ENCODE peak calls at places on chromosomes 7 and 10, in seven cellular contexts. N, H, E, M, U, G and X are unnamed samples.

GRCh38 chr7:4202154-4202553 is 479.9 kb upstream of the FOXK1 start:
- DNase-seq in N (no peak), U (no peak), H (no peak), M (no peak), E (no peak), G (no peak), X (no peak)

GRCh38 chr10:77405771-77406241 is 231.8 kb downstream of the KCNMA1 start:
- DNase-seq in G (no peak), N (no peak), U (no peak), M (no peak), E (no peak), H (peak), X (no peak)

GRCh38 chr7:55185941-55186609 is 167.3 kb downstream of the EGFR start:
- DNase-seq in E (no peak), N (no peak), H (no peak), M (peak), G (no peak), U (no peak), X (no peak)

GRCh38 chr10:103350175-103350521 is 792 bp downstream of the PCGF6 start:
- DNase-seq in G (no peak), H (no peak), N (no peak), M (no peak), E (no peak), U (no peak), X (no peak)

GRCh38 chr10:77582710-77583115 is 54.9 kb downstream of the KCNMA1 start:
- DNase-seq in E (no peak), U (no peak), N (no peak), M (no peak), H (no peak), G (no peak), X (no peak)

GRCh38 chr10:6072215-6072941 is 10.2 kb upstream of the IL2RA start:
- DNase-seq in U (no peak), E (no peak), M (no peak), H (no peak), N (no peak), G (no peak), X (peak)

GRCh38 chr10:29411666-29412335 is 122.9 kb downstream of the LYZL1 start:
- DNase-seq in G (no peak), M (no peak), H (no peak), E (no peak), U (no peak), N (no peak), X (no peak)

GRCh38 chr10:124180947-124181549 is 87.7 kb upstream of the CHST15 start:
- DNase-seq in M (peak), G (no peak), E (peak), H (no peak), N (no peak), U (no peak), X (no peak)

GRCh38 chr7:37009282-37009681 is 285.0 kb upstream of the AOAH start:
- DNase-seq in G (no peak), U (no peak), N (no peak), M (no peak), E (no peak), H (no peak), X (no peak)

GRCh38 chr10:129958686-129959543 is 5.2 kb downstream of the EBF3 start:
- DNase-seq in U (no peak), N (no peak), G (no peak), E (no peak), M (no peak), H (peak), X (no peak)

GRCh38 chr7:101386558-101387199 is 24.0 kb downstream of the COL26A1 start:
- DNase-seq in H (peak), E (no peak), G (no peak), M (no peak), N (no peak), U (no peak), X (no peak)

GRCh38 chr7:30301751-30302150 is 17.4 kb downstream of the ZNRF2 start:
- DNase-seq in E (no peak), G (no peak), U (no peak), N (no peak), M (no peak), H (no peak), X (no peak)

GRCh38 chr10:108290823-108291222 is 1126.3 kb upstream of the SORCS1 start:
- DNase-seq in M (no peak), E (no peak), G (no peak), U (no peak), H (no peak), N (no peak), X (no peak)

GRCh38 chr7:157715071-157715937 is 378.5 kb downstream of the DNAJB6 start:
- DNase-seq in U (no peak), G (no peak), H (no peak), N (no peak), E (no peak), M (no peak), X (no peak)

GRCh38 chr10:70584941-70585544 is 17.5 kb downstream of the PRF1 start:
- DNase-seq in G (no peak), M (peak), U (no peak), H (peak), N (no peak), E (no peak), X (peak)

GRCh38 chr10:59668081-59668480 is 41.6 kb downstream of the SLC16A9 start:
- DNase-seq in H (peak), N (no peak), M (no peak), G (no peak), E (no peak), U (no peak), X (no peak)

GRCh38 chr7:118863961-118864360 is 639.5 kb downstream of the ANKRD7 start:
- DNase-seq in G (no peak), E (no peak), U (no peak), M (no peak), H (no peak), N (no peak), X (no peak)

GRCh38 chr10:92789826-92790225 is 58.5 kb upstream of the EXOC6 start:
- DNase-seq in U (no peak), M (no peak), E (no peak), G (no peak), N (no peak), H (peak), X (no peak)